ENCODE peak calls at places on chromosome 1, in six cellular contexts. One of them, this sample, is unnamed.

GRCh38 chr1:155970531-155971167 is 7.7 kb downstream of the ARHGEF2 start:
- DNase-seq in foreskin keratinocyte: no peak
- DNase-seq in GM23248: peak; percentile 94
- DNase-seq in T-helper 1 cell: peak; percentile 35
- DNase-seq in stimulated activated CD8-positive, alpha-beta memory T cell treated with anti-CD3 and anti-CD28 coated beads, Interleukin-15, amount 100 ng/mL, for 1 hour: no peak
- DNase-seq in nephron progenitor cell: no peak
- DNase-seq in this sample: no peak

GRCh38 chr1:6008084-6008415 is 15.8 kb upstream of the NPHP4 start:
- DNase-seq in foreskin keratinocyte: no peak
- DNase-seq in GM23248: no peak
- DNase-seq in T-helper 1 cell: no peak
- DNase-seq in stimulated activated CD8-positive, alpha-beta memory T cell treated with anti-CD3 and anti-CD28 coated beads, Interleukin-15, amount 100 ng/mL, for 1 hour: no peak
- DNase-seq in nephron progenitor cell: no peak
- DNase-seq in this sample: no peak

GRCh38 chr1:221439734-221440436 is 302.0 kb downstream of the DUSP10 start:
- DNase-seq in foreskin keratinocyte: peak; percentile 99
- DNase-seq in GM23248: peak; percentile 96
- DNase-seq in T-helper 1 cell: peak; percentile 73
- DNase-seq in stimulated activated CD8-positive, alpha-beta memory T cell treated with anti-CD3 and anti-CD28 coated beads, Interleukin-15, amount 100 ng/mL, for 1 hour: no peak
- DNase-seq in nephron progenitor cell: no peak
- DNase-seq in this sample: no peak

GRCh38 chr1:60621524-60621923 is 460.8 kb upstream of the NFIA start:
- DNase-seq in foreskin keratinocyte: no peak
- DNase-seq in GM23248: no peak
- DNase-seq in T-helper 1 cell: no peak
- DNase-seq in stimulated activated CD8-positive, alpha-beta memory T cell treated with anti-CD3 and anti-CD28 coated beads, Interleukin-15, amount 100 ng/mL, for 1 hour: no peak
- DNase-seq in nephron progenitor cell: no peak
- DNase-seq in this sample: no peak

GRCh38 chr1:100145116-100145515 is 12.2 kb downstream of the TRMT13 start:
- DNase-seq in foreskin keratinocyte: no peak
- DNase-seq in GM23248: no peak
- DNase-seq in T-helper 1 cell: no peak
- DNase-seq in stimulated activated CD8-positive, alpha-beta memory T cell treated with anti-CD3 and anti-CD28 coated beads, Interleukin-15, amount 100 ng/mL, for 1 hour: no peak
- DNase-seq in nephron progenitor cell: no peak
- DNase-seq in this sample: no peak

GRCh38 chr1:24526940-24527542 is 24.4 kb downstream of the RCAN3 start:
- DNase-seq in foreskin keratinocyte: no peak
- DNase-seq in GM23248: peak; percentile 56
- DNase-seq in T-helper 1 cell: peak; percentile 41
- DNase-seq in stimulated activated CD8-positive, alpha-beta memory T cell treated with anti-CD3 and anti-CD28 coated beads, Interleukin-15, amount 100 ng/mL, for 1 hour: no peak
- DNase-seq in nephron progenitor cell: no peak
- DNase-seq in this sample: no peak

GRCh38 chr1:98321191-98321590 is 340.3 kb upstream of the SNX7 start:
- DNase-seq in foreskin keratinocyte: no peak
- DNase-seq in GM23248: no peak
- DNase-seq in T-helper 1 cell: no peak
- DNase-seq in stimulated activated CD8-positive, alpha-beta memory T cell treated with anti-CD3 and anti-CD28 coated beads, Interleukin-15, amount 100 ng/mL, for 1 hour: no peak
- DNase-seq in nephron progenitor cell: no peak
- DNase-seq in this sample: no peak

GRCh38 chr1:190170321-190170720 is 307.3 kb downstream of the BRINP3 start:
- DNase-seq in foreskin keratinocyte: no peak
- DNase-seq in GM23248: no peak
- DNase-seq in T-helper 1 cell: no peak
- DNase-seq in stimulated activated CD8-positive, alpha-beta memory T cell treated with anti-CD3 and anti-CD28 coated beads, Interleukin-15, amount 100 ng/mL, for 1 hour: no peak
- DNase-seq in nephron progenitor cell: no peak
- DNase-seq in this sample: no peak

GRCh38 chr1:41340655-41341364 is 20.4 kb upstream of the FOXO6 start:
- DNase-seq in foreskin keratinocyte: no peak
- DNase-seq in GM23248: no peak
- DNase-seq in T-helper 1 cell: no peak
- DNase-seq in stimulated activated CD8-positive, alpha-beta memory T cell treated with anti-CD3 and anti-CD28 coated beads, Interleukin-15, amount 100 ng/mL, for 1 hour: no peak
- DNase-seq in nephron progenitor cell: no peak
- DNase-seq in this sample: no peak

GRCh38 chr1:50973875-50974617 is 4.0 kb downstream of the CDKN2C start:
- DNase-seq in foreskin keratinocyte: no peak
- DNase-seq in GM23248: no peak
- DNase-seq in T-helper 1 cell: no peak
- DNase-seq in stimulated activated CD8-positive, alpha-beta memory T cell treated with anti-CD3 and anti-CD28 coated beads, Interleukin-15, amount 100 ng/mL, for 1 hour: no peak
- DNase-seq in nephron progenitor cell: no peak
- DNase-seq in this sample: no peak